ENCODE peak calls at places on chromosomes 13 and 19, in ten cellular contexts. U is body of pancreas, A is AG08395, Q is retinal pigment epithelial cell, D is amniotic stem cell, I is NCI-H1092, K is mesenteric fat pad, T is heart right ventricle, P is GM12865, L is NCI-H1436. F is an unnamed sample.

GRCh38 chr13:20033486-20033885 is 75.0 kb downstream of the ZMYM2 start:
- DNase-seq in U (no peak), A (no peak), Q (no peak), D (no peak), I (no peak), K (no peak), T (no peak), P (no peak), L (no peak), F (no peak)

GRCh38 chr19:55156202-55157063 is 1.1 kb downstream of the TNNI3 start:
- DNase-seq in U (peak; percentile 46), A (peak; percentile 68), Q (no peak), D (no peak), I (peak; percentile 28), K (no peak), T (peak; percentile 69), P (peak; percentile 31), L (peak; percentile 96), F (no peak)

GRCh38 chr13:32537580-32538233 is 888 bp downstream of the N4BP2L2 start:
- DNase-seq in U (peak; percentile 14), A (no peak), Q (no peak), D (no peak), I (no peak), K (no peak), T (peak; percentile 37), P (no peak), L (no peak), F (no peak)

GRCh38 chr13:88377852-88378251 is 706.7 kb downstream of the SLITRK5 start:
- DNase-seq in U (no peak), A (no peak), Q (no peak), D (no peak), I (no peak), K (no peak), T (no peak), P (no peak), L (no peak), F (no peak)

GRCh38 chr13:68588623-68589022 is 1358.5 kb upstream of the PCDH9 start:
- DNase-seq in U (no peak), A (no peak), Q (no peak), D (no peak), I (no peak), K (no peak), T (no peak), P (peak; percentile 3), L (no peak), F (no peak)

GRCh38 chr13:99215466-99215865 is 14.8 kb downstream of the UBAC2 start:
- DNase-seq in U (no peak), A (no peak), Q (no peak), D (no peak), I (no peak), K (no peak), T (no peak), P (no peak), L (peak; percentile 62), F (peak; percentile 61)

GRCh38 chr13:52846567-52847321 is 1.7 kb downstream of the PCDH8 start:
- DNase-seq in U (peak; percentile 52), A (peak; percentile 16), Q (no peak), D (no peak), I (no peak), K (no peak), T (peak; percentile 62), P (no peak), L (no peak), F (no peak)

GRCh38 chr19:55640043-55640576 is 692 bp upstream of the ZNF580 start:
- DNase-seq in U (peak; percentile 64), A (peak; percentile 71), Q (peak; percentile 41), D (peak; percentile 11), I (peak; percentile 59), K (no peak), T (peak; percentile 71), P (peak; percentile 95), L (peak; percentile 58), F (no peak)

GRCh38 chr19:30656520-30657100 is 284.4 kb downstream of the ZNF536 start:
- DNase-seq in U (no peak), A (no peak), Q (no peak), D (no peak), I (no peak), K (peak; percentile 69), T (no peak), P (no peak), L (no peak), F (peak; percentile 65)

GRCh38 chr19:23867895-23868294 is 46.8 kb upstream of the ZNF726 start:
- DNase-seq in U (no peak), A (no peak), Q (no peak), D (no peak), I (no peak), K (no peak), T (no peak), P (no peak), L (no peak), F (no peak)

GRCh38 chr19:50311723-50312635 is 17.2 kb downstream of the KCNC3 start:
- DNase-seq in U (no peak), A (no peak), Q (no peak), D (no peak), I (no peak), K (no peak), T (no peak), P (no peak), L (peak; percentile 85), F (no peak)

GRCh38 chr19:2540646-2541454 is 64.9 kb downstream of the GADD45B start:
- DNase-seq in U (peak; percentile 92), A (peak; percentile 95), Q (peak; percentile 98), D (peak; percentile 85), I (no peak), K (peak; percentile 94), T (peak; percentile 87), P (no peak), L (no peak), F (no peak)

GRCh38 chr13:72255908-72256307 is 388.9 kb upstream of the DACH1 start:
- DNase-seq in U (peak; percentile 45), A (peak; percentile 49), Q (no peak), D (no peak), I (peak; percentile 73), K (no peak), T (no peak), P (peak; percentile 21), L (peak; percentile 10), F (no peak)

GRCh38 chr19:35462476-35462953 is 14.5 kb downstream of the FFAR2 start:
- DNase-seq in U (no peak), A (no peak), Q (no peak), D (no peak), I (no peak), K (no peak), T (no peak), P (peak; percentile 90), L (no peak), F (no peak)

F was measured in vagina.